ENCODE peak calls at places on chromosomes 11 and 22, in four cellular contexts. J is cardiac muscle cell, V is progenitor cell of endocrine pancreas, H is endothelial cell. K is an unnamed sample.
A peak's percentile ranks its signal among the peaks of the same experiment; 100 is the strongest.

GRCh38 chr11:129728571-129728970 is 87.1 kb upstream of the TMEM45B start:
- DNase-seq in J (no peak), V (no peak), H (no peak), K (no peak)

GRCh38 chr22:42069801-42070516 is 653 bp downstream of the NAGA start:
- DNase-seq in J (no peak), V (no peak), H (peak; percentile 15), K (no peak)

GRCh38 chr22:50186181-50186731 is 543 bp downstream of the TRABD start:
- DNase-seq in J (peak; percentile 24), V (no peak), H (no peak), K (peak; percentile 55)

GRCh38 chr11:56750190-56750589 is 1.7 kb upstream of the OR9G4 start:
- DNase-seq in J (no peak), V (no peak), H (no peak), K (no peak)

GRCh38 chr22:37298748-37299495 is 16.6 kb downstream of the CYTH4 start:
- DNase-seq in J (no peak), V (no peak), H (no peak), K (no peak)

GRCh38 chr11:75467311-75467710 is 34.3 kb upstream of the KLHL35 start:
- DNase-seq in J (no peak), V (no peak), H (no peak), K (no peak)

GRCh38 chr11:95444309-95445202 is 213.6 kb upstream of the SESN3 start:
- DNase-seq in J (no peak), V (no peak), H (no peak), K (no peak)

GRCh38 chr11:118319031-118319814 is 14.7 kb downstream of the CD3E start:
- DNase-seq in J (no peak), V (no peak), H (no peak), K (no peak)

GRCh38 chr11:65861533-65862183 is 1.4 kb downstream of the MUS81 start:
- DNase-seq in J (no peak), V (no peak), H (peak; percentile 3), K (no peak)

GRCh38 chr22:46618667-46619066 is 1.5 kb upstream of the GRAMD4 start:
- DNase-seq in J (no peak), V (no peak), H (no peak), K (no peak)

GRCh38 chr11:80103149-80103859 is 662.5 kb upstream of the TENM4 start:
- DNase-seq in J (no peak), V (no peak), H (no peak), K (no peak)

GRCh38 chr11:36354221-36355003 is 58.3 kb downstream of the PRR5L start:
- DNase-seq in J (no peak), V (no peak), H (no peak), K (no peak)

GRCh38 chr22:48177591-48177990 is 1415.1 kb downstream of the TBC1D22A start:
- DNase-seq in J (no peak), V (no peak), H (no peak), K (no peak)

GRCh38 chr22:34976474-34976873 is 89.5 kb upstream of the ISX start:
- DNase-seq in J (no peak), V (no peak), H (no peak), K (no peak)

GRCh38 chr11:12377824-12378593 is 638 bp downstream of the PARVA start:
- DNase-seq in J (peak; percentile 81), V (peak; percentile 65), H (peak; percentile 73), K (peak; percentile 72)

GRCh38 chr11:45089251-45089650 is 57.2 kb upstream of the PRDM11 start:
- DNase-seq in J (no peak), V (no peak), H (no peak), K (no peak)

GRCh38 chr22:39820266-39820665 is 73.3 kb downstream of the ENTHD1 start:
- DNase-seq in J (no peak), V (no peak), H (no peak), K (no peak)

GRCh38 chr11:34240150-34240494 is 117.7 kb downstream of the ABTB2 start:
- DNase-seq in J (no peak), V (no peak), H (no peak), K (no peak)
- TF ChIP-seq CTCF in J (no peak), V (no peak), H (no peak), K (no peak)

DNA sequence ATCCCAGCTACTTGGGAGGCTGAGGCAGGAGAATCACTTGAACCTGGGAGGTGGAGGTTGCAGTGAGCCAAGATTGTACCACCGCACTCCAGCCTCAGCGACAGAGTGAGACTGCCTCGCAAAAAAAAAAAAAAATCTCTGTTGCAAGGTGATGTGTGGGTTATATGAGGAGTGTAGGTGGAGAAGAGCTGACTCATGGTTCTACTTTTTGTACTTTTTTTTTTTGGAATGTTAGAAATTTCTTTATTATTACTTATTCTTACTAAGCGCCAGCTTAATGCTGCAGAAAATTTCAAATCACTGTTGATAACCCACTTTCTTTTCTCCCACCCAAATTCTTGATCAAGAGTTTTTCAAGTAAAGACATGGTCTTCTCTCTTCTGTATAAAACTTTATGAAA is 29.6 kb upstream of the DNAJB13 start:
- DNase-seq in J (no peak), V (no peak), H (no peak), K (no peak)
- TF ChIP-seq CTCF in J (no peak), V (no peak), H (no peak), K (no peak)

GRCh38 chr22:43944670-43945430 is 10.4 kb upstream of the SAMM50 start:
- DNase-seq in J (no peak), V (no peak), H (no peak), K (no peak)

GRCh38 chr22:43948836-43949235 is 6.4 kb upstream of the SAMM50 start:
- DNase-seq in J (no peak), V (no peak), H (no peak), K (no peak)

GRCh38 chr22:43945632-43946390 is 9.4 kb upstream of the SAMM50 start:
- DNase-seq in J (peak; percentile 77), V (peak; percentile 54), H (peak; percentile 80), K (peak; percentile 77)

GRCh38 chr22:43941449-43941848 is 13.8 kb upstream of the SAMM50 start:
- DNase-seq in J (no peak), V (no peak), H (no peak), K (no peak)

GRCh38 chr22:43946391-43946680 is 8.9 kb upstream of the SAMM50 start:
- DNase-seq in J (peak; percentile 26), V (no peak), H (no peak), K (no peak)
- TF ChIP-seq CTCF in J (no peak), V (no peak), H (no peak), K (no peak)

GRCh38 chr11:103961010-103961409 is 75.4 kb upstream of the DDI1 start:
- DNase-seq in J (no peak), V (no peak), H (no peak), K (no peak)

GRCh38 chr11:103959279-103959930 is 77.0 kb upstream of the DDI1 start:
- DNase-seq in J (no peak), V (no peak), H (no peak), K (no peak)

GRCh38 chr11:103968685-103969084 is 67.8 kb upstream of the DDI1 start:
- DNase-seq in J (no peak), V (no peak), H (no peak), K (no peak)

GRCh38 chr11:103967985-103968384 is 68.5 kb upstream of the DDI1 start:
- DNase-seq in J (no peak), V (no peak), H (no peak), K (no peak)

DNA sequence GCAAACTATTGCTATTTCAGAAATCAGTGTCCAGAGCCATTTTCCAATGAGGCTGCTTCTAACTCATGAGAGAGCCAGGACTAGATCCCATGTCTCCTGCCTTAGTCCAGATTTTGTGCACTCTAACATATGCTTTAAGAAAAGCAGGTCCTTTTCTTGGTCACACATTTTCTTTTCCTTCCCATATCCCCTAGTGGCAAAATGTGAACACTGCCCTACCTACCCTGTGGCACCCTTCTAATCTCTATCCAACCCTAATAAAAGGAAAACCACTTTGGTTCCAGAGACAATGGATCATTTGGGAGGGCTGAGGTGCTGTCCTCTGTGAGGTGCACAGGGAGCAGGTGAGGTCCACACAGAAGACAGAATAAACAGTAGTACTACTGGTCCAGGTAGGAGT is 72.0 kb upstream of the DDI1 start:
- DNase-seq in J (no peak), V (no peak), H (no peak), K (no peak)
- TF ChIP-seq CTCF in J (no peak), V (peak; percentile 9), H (no peak), K (no peak)

GRCh38 chr11:29629281-29629680 is 387.5 kb downstream of the KCNA4 start:
- DNase-seq in J (peak; percentile 6), V (no peak), H (no peak), K (no peak)
- TF ChIP-seq CTCF in J (no peak), V (no peak), H (no peak), K (no peak)

K was measured in nephron progenitor cell.